ENCODE peak calls at places on chromosomes 4 and X, in eight cellular contexts. One of them, this sample, is unnamed.

GRCh38 chr4:13371050-13371449 is 113.1 kb downstream of the RAB28 start:
- DNase-seq in transverse colon: no peak
- DNase-seq in aorta: no peak
- DNase-seq in non-pigmented ciliary epithelial cell: no peak
- DNase-seq in ELR: no peak
- DNase-seq in amygdala: no peak
- DNase-seq in neural crest cell: no peak
- DNase-seq in fibroblast of mammary gland: no peak
- DNase-seq in this sample: no peak

GRCh38 chr4:3287271-3287971 is 5.4 kb upstream of the RGS12 start:
- DNase-seq in ELR: no peak
- DNase-seq in fibroblast of mammary gland: no peak
- DNase-seq in aorta: no peak
- DNase-seq in amygdala: no peak
- DNase-seq in non-pigmented ciliary epithelial cell: no peak
- DNase-seq in transverse colon: no peak
- DNase-seq in neural crest cell: no peak
- DNase-seq in this sample: no peak

GRCh38 chrX:97367149-97367548 is 483.4 kb downstream of the RPA4 start:
- DNase-seq in amygdala: no peak
- DNase-seq in transverse colon: no peak
- DNase-seq in non-pigmented ciliary epithelial cell: no peak
- DNase-seq in neural crest cell: no peak
- DNase-seq in aorta: no peak
- DNase-seq in ELR: no peak
- DNase-seq in fibroblast of mammary gland: peak; percentile 75
- DNase-seq in this sample: no peak

GRCh38 chrX:125681507-125681906 is 361.8 kb downstream of the TEX13C start:
- DNase-seq in aorta: no peak
- DNase-seq in amygdala: no peak
- DNase-seq in ELR: no peak
- DNase-seq in neural crest cell: no peak
- DNase-seq in fibroblast of mammary gland: no peak
- DNase-seq in non-pigmented ciliary epithelial cell: no peak
- DNase-seq in transverse colon: no peak
- DNase-seq in this sample: no peak

GRCh38 chr4:154807042-154807630 is 26.1 kb downstream of the RBM46 start:
- DNase-seq in fibroblast of mammary gland: peak; percentile 67
- DNase-seq in ELR: peak; percentile 61
- DNase-seq in transverse colon: no peak
- DNase-seq in non-pigmented ciliary epithelial cell: no peak
- DNase-seq in neural crest cell: no peak
- DNase-seq in amygdala: no peak
- DNase-seq in aorta: no peak
- DNase-seq in this sample: no peak

GRCh38 chr4:101806914-101807313 is 16.4 kb downstream of the BANK1 start:
- DNase-seq in aorta: no peak
- DNase-seq in ELR: no peak
- DNase-seq in non-pigmented ciliary epithelial cell: no peak
- DNase-seq in amygdala: no peak
- DNase-seq in neural crest cell: no peak
- DNase-seq in fibroblast of mammary gland: peak; percentile 25
- DNase-seq in transverse colon: no peak
- DNase-seq in this sample: no peak

GRCh38 chrX:94743478-94743877 is 1069.5 kb downstream of the FAM133A start:
- DNase-seq in fibroblast of mammary gland: no peak
- DNase-seq in neural crest cell: no peak
- DNase-seq in transverse colon: no peak
- DNase-seq in ELR: no peak
- DNase-seq in non-pigmented ciliary epithelial cell: no peak
- DNase-seq in amygdala: no peak
- DNase-seq in aorta: no peak
- DNase-seq in this sample: no peak

GRCh38 chrX:19865567-19866363 is 21.6 kb downstream of the SH3KBP1 start:
- DNase-seq in neural crest cell: no peak
- DNase-seq in transverse colon: no peak
- DNase-seq in ELR: no peak
- DNase-seq in amygdala: no peak
- DNase-seq in non-pigmented ciliary epithelial cell: no peak
- DNase-seq in fibroblast of mammary gland: no peak
- DNase-seq in aorta: no peak
- DNase-seq in this sample: no peak

GRCh38 chr4:17630228-17630627 is 15.8 kb downstream of the MED28 start:
- DNase-seq in ELR: no peak
- DNase-seq in transverse colon: no peak
- DNase-seq in non-pigmented ciliary epithelial cell: no peak
- DNase-seq in aorta: no peak
- DNase-seq in fibroblast of mammary gland: no peak
- DNase-seq in amygdala: no peak
- DNase-seq in neural crest cell: no peak
- DNase-seq in this sample: no peak

GRCh38 chr4:52057196-52057595 is 6.1 kb downstream of the SPATA18 start:
- DNase-seq in fibroblast of mammary gland: peak; percentile 18
- DNase-seq in amygdala: no peak
- DNase-seq in aorta: no peak
- DNase-seq in ELR: no peak
- DNase-seq in non-pigmented ciliary epithelial cell: no peak
- DNase-seq in neural crest cell: no peak
- DNase-seq in transverse colon: no peak
- DNase-seq in this sample: no peak

GRCh38 chr4:128384091-128384520 is 96.5 kb upstream of the PGRMC2 start:
- DNase-seq in fibroblast of mammary gland: no peak
- DNase-seq in amygdala: no peak
- DNase-seq in ELR: peak; percentile 16
- DNase-seq in neural crest cell: no peak
- DNase-seq in transverse colon: no peak
- DNase-seq in aorta: no peak
- DNase-seq in non-pigmented ciliary epithelial cell: no peak
- DNase-seq in this sample: no peak

GRCh38 chr4:108834787-108835384 is 72.0 kb upstream of the ETNPPL start:
- DNase-seq in aorta: no peak
- DNase-seq in transverse colon: no peak
- DNase-seq in non-pigmented ciliary epithelial cell: no peak
- DNase-seq in ELR: peak; percentile 67
- DNase-seq in amygdala: no peak
- DNase-seq in fibroblast of mammary gland: peak; percentile 75
- DNase-seq in neural crest cell: no peak
- DNase-seq in this sample: no peak

GRCh38 chrX:39859991-39860861 is 237.5 kb downstream of the BCOR start:
- DNase-seq in neural crest cell: no peak
- DNase-seq in aorta: no peak
- DNase-seq in ELR: peak; percentile 62
- DNase-seq in transverse colon: peak; percentile 41
- DNase-seq in fibroblast of mammary gland: peak; percentile 69
- DNase-seq in amygdala: no peak
- DNase-seq in non-pigmented ciliary epithelial cell: no peak
- DNase-seq in this sample: peak; percentile 15

GRCh38 chrX:130485870-130486269 is 84.1 kb downstream of the RBMX2 start:
- DNase-seq in amygdala: no peak
- DNase-seq in fibroblast of mammary gland: no peak
- DNase-seq in non-pigmented ciliary epithelial cell: no peak
- DNase-seq in neural crest cell: no peak
- DNase-seq in aorta: no peak
- DNase-seq in ELR: no peak
- DNase-seq in transverse colon: no peak
- DNase-seq in this sample: no peak

GRCh38 chr4:88583643-88584470 is 8.4 kb upstream of the HERC3 start:
- DNase-seq in non-pigmented ciliary epithelial cell: no peak
- DNase-seq in neural crest cell: no peak
- DNase-seq in ELR: no peak
- DNase-seq in fibroblast of mammary gland: peak; percentile 34
- DNase-seq in amygdala: no peak
- DNase-seq in aorta: no peak
- DNase-seq in transverse colon: no peak
- DNase-seq in this sample: no peak

GRCh38 chr4:38162240-38162784 is 202.1 kb downstream of the PTTG2 start:
- DNase-seq in transverse colon: no peak
- DNase-seq in non-pigmented ciliary epithelial cell: no peak
- DNase-seq in fibroblast of mammary gland: peak; percentile 94
- DNase-seq in aorta: no peak
- DNase-seq in amygdala: no peak
- DNase-seq in ELR: peak; percentile 91
- DNase-seq in neural crest cell: no peak
- DNase-seq in this sample: no peak

GRCh38 chrX:118872102-118872566 is 48.5 kb downstream of the ZCCHC12 start:
- DNase-seq in amygdala: no peak
- DNase-seq in ELR: no peak
- DNase-seq in transverse colon: peak; percentile 31
- DNase-seq in aorta: no peak
- DNase-seq in neural crest cell: no peak
- DNase-seq in non-pigmented ciliary epithelial cell: no peak
- DNase-seq in fibroblast of mammary gland: peak; percentile 4
- DNase-seq in this sample: no peak

GRCh38 chr4:82715731-82716617 is 82.6 kb downstream of the SCD5 start:
- DNase-seq in aorta: no peak
- DNase-seq in transverse colon: no peak
- DNase-seq in ELR: peak; percentile 66
- DNase-seq in non-pigmented ciliary epithelial cell: peak; percentile 40
- DNase-seq in amygdala: no peak
- DNase-seq in neural crest cell: no peak
- DNase-seq in fibroblast of mammary gland: peak; percentile 64
- DNase-seq in this sample: no peak

GRCh38 chr4:168723020-168723419 is 226.2 kb downstream of the PALLD start:
- DNase-seq in neural crest cell: no peak
- DNase-seq in fibroblast of mammary gland: peak; percentile 77
- DNase-seq in amygdala: no peak
- DNase-seq in ELR: peak; percentile 22
- DNase-seq in transverse colon: no peak
- DNase-seq in non-pigmented ciliary epithelial cell: no peak
- DNase-seq in aorta: no peak
- DNase-seq in this sample: no peak

GRCh38 chr4:176545886-176546285 is 226.1 kb downstream of the SPCS3 start:
- DNase-seq in neural crest cell: no peak
- DNase-seq in amygdala: no peak
- DNase-seq in non-pigmented ciliary epithelial cell: no peak
- DNase-seq in transverse colon: no peak
- DNase-seq in aorta: no peak
- DNase-seq in fibroblast of mammary gland: peak; percentile 41
- DNase-seq in ELR: peak; percentile 67
- DNase-seq in this sample: no peak

GRCh38 chrX:10755477-10756334 is 135.3 kb upstream of the MID1 start:
- DNase-seq in neural crest cell: no peak
- DNase-seq in ELR: peak; percentile 72
- DNase-seq in transverse colon: no peak
- DNase-seq in aorta: no peak
- DNase-seq in non-pigmented ciliary epithelial cell: peak; percentile 65
- DNase-seq in fibroblast of mammary gland: peak; percentile 54
- DNase-seq in amygdala: no peak
- DNase-seq in this sample: no peak

GRCh38 chr4:76745264-76745663 is 152.7 kb downstream of the SOWAHB start:
- DNase-seq in fibroblast of mammary gland: peak; percentile 51
- DNase-seq in non-pigmented ciliary epithelial cell: no peak
- DNase-seq in transverse colon: no peak
- DNase-seq in amygdala: no peak
- DNase-seq in aorta: no peak
- DNase-seq in neural crest cell: no peak
- DNase-seq in ELR: peak; percentile 64
- DNase-seq in this sample: no peak

GRCh38 chrX:12210921-12211320 is 72.6 kb downstream of the FRMPD4 start:
- DNase-seq in aorta: no peak
- DNase-seq in fibroblast of mammary gland: peak; percentile 42
- DNase-seq in neural crest cell: no peak
- DNase-seq in ELR: peak; percentile 70
- DNase-seq in transverse colon: no peak
- DNase-seq in amygdala: no peak
- DNase-seq in non-pigmented ciliary epithelial cell: no peak
- DNase-seq in this sample: no peak

GRCh38 chrX:15737957-15738685 is at the start of gene CA5B:
- DNase-seq in transverse colon: peak; percentile 99
- DNase-seq in aorta: peak; percentile 99
- DNase-seq in amygdala: peak; percentile 57
- DNase-seq in fibroblast of mammary gland: peak; percentile 78
- DNase-seq in neural crest cell: peak; percentile 99
- DNase-seq in non-pigmented ciliary epithelial cell: peak; percentile 18
- DNase-seq in ELR: peak; percentile 84
- DNase-seq in this sample: peak; percentile 95

GRCh38 chrX:25011589-25012432 is 4.0 kb downstream of the ARX start:
- DNase-seq in non-pigmented ciliary epithelial cell: no peak
- DNase-seq in ELR: no peak
- DNase-seq in transverse colon: no peak
- DNase-seq in aorta: no peak
- DNase-seq in amygdala: no peak
- DNase-seq in neural crest cell: no peak
- DNase-seq in fibroblast of mammary gland: no peak
- DNase-seq in this sample: no peak

GRCh38 chr4:37827030-37827705 is 682 bp downstream of the PGM2 start:
- DNase-seq in fibroblast of mammary gland: peak; percentile 76
- DNase-seq in ELR: peak; percentile 68
- DNase-seq in amygdala: peak; percentile 35
- DNase-seq in neural crest cell: no peak
- DNase-seq in transverse colon: peak; percentile 29
- DNase-seq in non-pigmented ciliary epithelial cell: no peak
- DNase-seq in aorta: no peak
- DNase-seq in this sample: no peak

GRCh38 chr4:71189471-71189870 is 149.3 kb upstream of the SLC4A4 start:
- DNase-seq in aorta: no peak
- DNase-seq in non-pigmented ciliary epithelial cell: peak; percentile 52
- DNase-seq in neural crest cell: no peak
- DNase-seq in ELR: peak; percentile 87
- DNase-seq in amygdala: no peak
- DNase-seq in fibroblast of mammary gland: no peak
- DNase-seq in transverse colon: no peak
- DNase-seq in this sample: no peak

GRCh38 chr4:1237981-1238675 is 10.8 kb downstream of the CTBP1 start:
- DNase-seq in fibroblast of mammary gland: no peak
- DNase-seq in transverse colon: peak; percentile 6
- DNase-seq in aorta: peak; percentile 70
- DNase-seq in amygdala: no peak
- DNase-seq in non-pigmented ciliary epithelial cell: no peak
- DNase-seq in neural crest cell: no peak
- DNase-seq in ELR: no peak
- DNase-seq in this sample: no peak

GRCh38 chr4:176011523-176011922 is 54.1 kb upstream of the WDR17 start:
- DNase-seq in neural crest cell: no peak
- DNase-seq in transverse colon: no peak
- DNase-seq in amygdala: no peak
- DNase-seq in aorta: no peak
- DNase-seq in fibroblast of mammary gland: no peak
- DNase-seq in non-pigmented ciliary epithelial cell: no peak
- DNase-seq in ELR: peak; percentile 26
- DNase-seq in this sample: no peak

GRCh38 chr4:31045724-31046318 is 325.7 kb downstream of the PCDH7 start:
- DNase-seq in non-pigmented ciliary epithelial cell: no peak
- DNase-seq in fibroblast of mammary gland: peak; percentile 32
- DNase-seq in ELR: peak; percentile 27
- DNase-seq in aorta: no peak
- DNase-seq in transverse colon: peak; percentile 9
- DNase-seq in neural crest cell: no peak
- DNase-seq in amygdala: no peak
- DNase-seq in this sample: no peak

GRCh38 chrX:75155830-75156525 is at the start of gene ABCB7:
- DNase-seq in fibroblast of mammary gland: peak; percentile 76
- DNase-seq in transverse colon: peak; percentile 68
- DNase-seq in aorta: peak; percentile 80
- DNase-seq in non-pigmented ciliary epithelial cell: no peak
- DNase-seq in amygdala: peak; percentile 44
- DNase-seq in ELR: peak; percentile 74
- DNase-seq in neural crest cell: peak; percentile 42
- DNase-seq in this sample: peak; percentile 14

GRCh38 chr4:115154826-115155225 is 41.4 kb upstream of the NDST4 start:
- DNase-seq in amygdala: no peak
- DNase-seq in transverse colon: no peak
- DNase-seq in non-pigmented ciliary epithelial cell: no peak
- DNase-seq in ELR: no peak
- DNase-seq in neural crest cell: no peak
- DNase-seq in fibroblast of mammary gland: peak; percentile 55
- DNase-seq in aorta: no peak
- DNase-seq in this sample: no peak

GRCh38 chrX:10787264-10787663 is 166.9 kb upstream of the MID1 start:
- DNase-seq in neural crest cell: no peak
- DNase-seq in transverse colon: no peak
- DNase-seq in ELR: no peak
- DNase-seq in fibroblast of mammary gland: no peak
- DNase-seq in amygdala: no peak
- DNase-seq in non-pigmented ciliary epithelial cell: no peak
- DNase-seq in aorta: no peak
- DNase-seq in this sample: no peak

GRCh38 chr4:61662362-61662761 is 462.2 kb downstream of the ADGRL3 start:
- DNase-seq in amygdala: no peak
- DNase-seq in ELR: no peak
- DNase-seq in transverse colon: no peak
- DNase-seq in non-pigmented ciliary epithelial cell: no peak
- DNase-seq in aorta: no peak
- DNase-seq in fibroblast of mammary gland: no peak
- DNase-seq in neural crest cell: no peak
- DNase-seq in this sample: no peak